ENCODE peak calls at places on chromosome 5, in eight cellular contexts. One of them, this sample, is unnamed.

GRCh38 chr5:1792842-1793266 is 6.8 kb downstream of the MRPL36 start:
- DNase-seq in left ventricle myocardium inferior: no peak
- DNase-seq in aorta: peak; percentile 38
- DNase-seq in endodermal cell: no peak
- DNase-seq in activated CD8-positive, alpha-beta T cell treated with anti-CD3 and anti-CD28 coated beads for 36 hours: peak; percentile 91
- DNase-seq in stimulated activated CD8-positive, alpha-beta memory T cell treated with anti-CD3 and anti-CD28 coated beads, Interleukin-4, amount 100 ng/mL, for 24 hours: peak; percentile 56
- DNase-seq in stimulated activated CD4-positive, alpha-beta T cell treated with anti-CD3 and anti-CD28 coated beads, TNF-alpha, amount 100 ng/mL, for 1 hour: peak; percentile 56
- DNase-seq in fibroblast of mammary gland: peak; percentile 90
- DNase-seq in this sample: no peak

GRCh38 chr5:39948867-39949468 is 524.2 kb upstream of the DAB2 start:
- DNase-seq in aorta: no peak
- DNase-seq in activated CD8-positive, alpha-beta T cell treated with anti-CD3 and anti-CD28 coated beads for 36 hours: peak; percentile 74
- DNase-seq in stimulated activated CD8-positive, alpha-beta memory T cell treated with anti-CD3 and anti-CD28 coated beads, Interleukin-4, amount 100 ng/mL, for 24 hours: peak; percentile 1
- DNase-seq in fibroblast of mammary gland: peak; percentile 78
- DNase-seq in left ventricle myocardium inferior: no peak
- DNase-seq in endodermal cell: peak; percentile 59
- DNase-seq in stimulated activated CD4-positive, alpha-beta T cell treated with anti-CD3 and anti-CD28 coated beads, TNF-alpha, amount 100 ng/mL, for 1 hour: peak; percentile 24
- DNase-seq in this sample: peak; percentile 2

GRCh38 chr5:78886650-78887230 is 98.4 kb downstream of the ARSB start:
- DNase-seq in fibroblast of mammary gland: peak; percentile 33
- DNase-seq in endodermal cell: no peak
- DNase-seq in activated CD8-positive, alpha-beta T cell treated with anti-CD3 and anti-CD28 coated beads for 36 hours: no peak
- DNase-seq in left ventricle myocardium inferior: no peak
- DNase-seq in aorta: no peak
- DNase-seq in stimulated activated CD4-positive, alpha-beta T cell treated with anti-CD3 and anti-CD28 coated beads, TNF-alpha, amount 100 ng/mL, for 1 hour: no peak
- DNase-seq in stimulated activated CD8-positive, alpha-beta memory T cell treated with anti-CD3 and anti-CD28 coated beads, Interleukin-4, amount 100 ng/mL, for 24 hours: no peak
- DNase-seq in this sample: no peak

GRCh38 chr5:82421119-82421518 is 143.0 kb upstream of the RPS23 start:
- DNase-seq in endodermal cell: no peak
- DNase-seq in fibroblast of mammary gland: peak; percentile 92
- DNase-seq in aorta: no peak
- DNase-seq in left ventricle myocardium inferior: no peak
- DNase-seq in stimulated activated CD8-positive, alpha-beta memory T cell treated with anti-CD3 and anti-CD28 coated beads, Interleukin-4, amount 100 ng/mL, for 24 hours: no peak
- DNase-seq in activated CD8-positive, alpha-beta T cell treated with anti-CD3 and anti-CD28 coated beads for 36 hours: no peak
- DNase-seq in stimulated activated CD4-positive, alpha-beta T cell treated with anti-CD3 and anti-CD28 coated beads, TNF-alpha, amount 100 ng/mL, for 1 hour: no peak
- DNase-seq in this sample: no peak

GRCh38 chr5:9461246-9461645 is 84.6 kb downstream of the SEMA5A start:
- DNase-seq in fibroblast of mammary gland: no peak
- DNase-seq in stimulated activated CD4-positive, alpha-beta T cell treated with anti-CD3 and anti-CD28 coated beads, TNF-alpha, amount 100 ng/mL, for 1 hour: no peak
- DNase-seq in left ventricle myocardium inferior: no peak
- DNase-seq in activated CD8-positive, alpha-beta T cell treated with anti-CD3 and anti-CD28 coated beads for 36 hours: no peak
- DNase-seq in stimulated activated CD8-positive, alpha-beta memory T cell treated with anti-CD3 and anti-CD28 coated beads, Interleukin-4, amount 100 ng/mL, for 24 hours: no peak
- DNase-seq in aorta: no peak
- DNase-seq in endodermal cell: no peak
- DNase-seq in this sample: no peak

GRCh38 chr5:74786851-74787250 is 19.8 kb downstream of the NSA2 start:
- DNase-seq in left ventricle myocardium inferior: no peak
- DNase-seq in stimulated activated CD8-positive, alpha-beta memory T cell treated with anti-CD3 and anti-CD28 coated beads, Interleukin-4, amount 100 ng/mL, for 24 hours: no peak
- DNase-seq in endodermal cell: no peak
- DNase-seq in aorta: no peak
- DNase-seq in stimulated activated CD4-positive, alpha-beta T cell treated with anti-CD3 and anti-CD28 coated beads, TNF-alpha, amount 100 ng/mL, for 1 hour: no peak
- DNase-seq in fibroblast of mammary gland: no peak
- DNase-seq in activated CD8-positive, alpha-beta T cell treated with anti-CD3 and anti-CD28 coated beads for 36 hours: no peak
- DNase-seq in this sample: no peak

GRCh38 chr5:62029303-62029702 is 276.7 kb upstream of the KIF2A start:
- DNase-seq in fibroblast of mammary gland: peak; percentile 20
- DNase-seq in activated CD8-positive, alpha-beta T cell treated with anti-CD3 and anti-CD28 coated beads for 36 hours: no peak
- DNase-seq in left ventricle myocardium inferior: no peak
- DNase-seq in stimulated activated CD4-positive, alpha-beta T cell treated with anti-CD3 and anti-CD28 coated beads, TNF-alpha, amount 100 ng/mL, for 1 hour: no peak
- DNase-seq in stimulated activated CD8-positive, alpha-beta memory T cell treated with anti-CD3 and anti-CD28 coated beads, Interleukin-4, amount 100 ng/mL, for 24 hours: no peak
- DNase-seq in aorta: no peak
- DNase-seq in endodermal cell: no peak
- DNase-seq in this sample: no peak

GRCh38 chr5:4511996-4512656 is 628.0 kb upstream of the ADAMTS16 start:
- DNase-seq in activated CD8-positive, alpha-beta T cell treated with anti-CD3 and anti-CD28 coated beads for 36 hours: no peak
- DNase-seq in left ventricle myocardium inferior: peak; percentile 27
- DNase-seq in stimulated activated CD8-positive, alpha-beta memory T cell treated with anti-CD3 and anti-CD28 coated beads, Interleukin-4, amount 100 ng/mL, for 24 hours: no peak
- DNase-seq in aorta: no peak
- DNase-seq in stimulated activated CD4-positive, alpha-beta T cell treated with anti-CD3 and anti-CD28 coated beads, TNF-alpha, amount 100 ng/mL, for 1 hour: no peak
- DNase-seq in fibroblast of mammary gland: peak; percentile 3
- DNase-seq in endodermal cell: peak; percentile 86
- DNase-seq in this sample: peak; percentile 33

GRCh38 chr5:40906351-40906751 is 2.9 kb upstream of the C7 start:
- DNase-seq in fibroblast of mammary gland: peak; percentile 43
- DNase-seq in stimulated activated CD8-positive, alpha-beta memory T cell treated with anti-CD3 and anti-CD28 coated beads, Interleukin-4, amount 100 ng/mL, for 24 hours: no peak
- DNase-seq in aorta: no peak
- DNase-seq in activated CD8-positive, alpha-beta T cell treated with anti-CD3 and anti-CD28 coated beads for 36 hours: no peak
- DNase-seq in stimulated activated CD4-positive, alpha-beta T cell treated with anti-CD3 and anti-CD28 coated beads, TNF-alpha, amount 100 ng/mL, for 1 hour: no peak
- DNase-seq in endodermal cell: no peak
- DNase-seq in left ventricle myocardium inferior: no peak
- DNase-seq in this sample: no peak

GRCh38 chr5:62354028-62354874 is 48.2 kb downstream of the KIF2A start:
- DNase-seq in endodermal cell: no peak
- DNase-seq in fibroblast of mammary gland: peak; percentile 70
- DNase-seq in activated CD8-positive, alpha-beta T cell treated with anti-CD3 and anti-CD28 coated beads for 36 hours: peak; percentile 41
- DNase-seq in stimulated activated CD8-positive, alpha-beta memory T cell treated with anti-CD3 and anti-CD28 coated beads, Interleukin-4, amount 100 ng/mL, for 24 hours: no peak
- DNase-seq in aorta: no peak
- DNase-seq in left ventricle myocardium inferior: no peak
- DNase-seq in stimulated activated CD4-positive, alpha-beta T cell treated with anti-CD3 and anti-CD28 coated beads, TNF-alpha, amount 100 ng/mL, for 1 hour: no peak
- DNase-seq in this sample: no peak

GRCh38 chr5:109997191-109997590 is 307.5 kb downstream of the MAN2A1 start:
- DNase-seq in fibroblast of mammary gland: no peak
- DNase-seq in stimulated activated CD8-positive, alpha-beta memory T cell treated with anti-CD3 and anti-CD28 coated beads, Interleukin-4, amount 100 ng/mL, for 24 hours: no peak
- DNase-seq in endodermal cell: no peak
- DNase-seq in stimulated activated CD4-positive, alpha-beta T cell treated with anti-CD3 and anti-CD28 coated beads, TNF-alpha, amount 100 ng/mL, for 1 hour: no peak
- DNase-seq in activated CD8-positive, alpha-beta T cell treated with anti-CD3 and anti-CD28 coated beads for 36 hours: no peak
- DNase-seq in aorta: no peak
- DNase-seq in left ventricle myocardium inferior: no peak
- DNase-seq in this sample: no peak

GRCh38 chr5:107277485-107278040 is 393.2 kb downstream of the EFNA5 start:
- DNase-seq in activated CD8-positive, alpha-beta T cell treated with anti-CD3 and anti-CD28 coated beads for 36 hours: no peak
- DNase-seq in aorta: no peak
- DNase-seq in left ventricle myocardium inferior: no peak
- DNase-seq in endodermal cell: no peak
- DNase-seq in stimulated activated CD4-positive, alpha-beta T cell treated with anti-CD3 and anti-CD28 coated beads, TNF-alpha, amount 100 ng/mL, for 1 hour: no peak
- DNase-seq in fibroblast of mammary gland: no peak
- DNase-seq in stimulated activated CD8-positive, alpha-beta memory T cell treated with anti-CD3 and anti-CD28 coated beads, Interleukin-4, amount 100 ng/mL, for 24 hours: no peak
- DNase-seq in this sample: no peak

GRCh38 chr5:10229306-10230048 is 20.2 kb downstream of the ATPSCKMT start:
- DNase-seq in aorta: no peak
- DNase-seq in stimulated activated CD8-positive, alpha-beta memory T cell treated with anti-CD3 and anti-CD28 coated beads, Interleukin-4, amount 100 ng/mL, for 24 hours: no peak
- DNase-seq in endodermal cell: no peak
- DNase-seq in stimulated activated CD4-positive, alpha-beta T cell treated with anti-CD3 and anti-CD28 coated beads, TNF-alpha, amount 100 ng/mL, for 1 hour: no peak
- DNase-seq in activated CD8-positive, alpha-beta T cell treated with anti-CD3 and anti-CD28 coated beads for 36 hours: no peak
- DNase-seq in fibroblast of mammary gland: peak; percentile 83
- DNase-seq in left ventricle myocardium inferior: no peak
- DNase-seq in this sample: no peak

This sample was measured in H1.